ENCODE peak calls at places on chromosomes 7 and 10, in six cellular contexts. G is ovary, L is uterus, Q is esophagus squamous epithelium, B is IMR-90, K is stomach. S is an unnamed sample.

GRCh38 chr7:78220754-78221153 is 422.2 kb downstream of the PHTF2 start:
- DNase-seq in K (no peak), Q (no peak), B (no peak), G (no peak), L (no peak), S (no peak)

GRCh38 chr7:41323811-41324210 is 379.1 kb downstream of the INHBA start:
- DNase-seq in K (no peak), G (no peak), Q (no peak), B (no peak), L (no peak), S (no peak)

GRCh38 chr10:113060221-113061053 is 110.4 kb downstream of the TCF7L2 start:
- DNase-seq in G (no peak), L (no peak), Q (no peak), B (no peak), K (no peak), S (peak; percentile 68)

GRCh38 chr7:155107126-155107525 is 37.0 kb downstream of the HTR5A start:
- DNase-seq in G (no peak), B (no peak), Q (no peak), L (no peak), K (no peak), S (no peak)

GRCh38 chr10:35234073-35234472 is 102.2 kb upstream of the CCNY start:
- DNase-seq in L (no peak), K (no peak), B (no peak), Q (no peak), G (no peak), S (no peak)

GRCh38 chr7:95537483-95537882 is 51.7 kb downstream of the ASB4 start:
- DNase-seq in G (no peak), K (no peak), Q (no peak), B (no peak), L (no peak), S (no peak)

GRCh38 chr10:36280396-36280795 is 638.3 kb upstream of the FZD8 start:
- DNase-seq in K (no peak), G (no peak), L (no peak), Q (no peak), B (peak; percentile 54), S (no peak)

GRCh38 chr10:97534746-97535367 is 36.1 kb downstream of the UBTD1 start:
- DNase-seq in G (no peak), K (no peak), B (no peak), L (no peak), Q (no peak), S (no peak)

GRCh38 chr7:33645096-33645495 is 260.2 kb upstream of the BMPER start:
- DNase-seq in B (no peak), L (no peak), Q (no peak), K (no peak), G (no peak), S (no peak)

GRCh38 chr7:97373743-97374142 is 256.2 kb downstream of the SDHAF3 start:
- DNase-seq in K (no peak), Q (no peak), L (no peak), B (no peak), G (no peak), S (no peak)

GRCh38 chr7:33632840-33633239 is 272.5 kb upstream of the BMPER start:
- DNase-seq in B (no peak), K (no peak), L (no peak), G (no peak), Q (no peak), S (no peak)

GRCh38 chr10:132237871-132238270 is 51.1 kb downstream of the DPYSL4 start:
- DNase-seq in G (no peak), B (no peak), K (no peak), Q (no peak), L (no peak), S (no peak)

GRCh38 chr7:116169060-116169459 is 41.3 kb upstream of the TES start:
- DNase-seq in B (peak; percentile 76), Q (no peak), K (no peak), L (no peak), G (no peak), S (no peak)

GRCh38 chr7:144908943-144909556 is 73.2 kb upstream of the TPK1 start:
- DNase-seq in L (no peak), G (no peak), K (no peak), Q (no peak), B (no peak), S (no peak)

GRCh38 chr7:106057962-106058901 is 53.9 kb downstream of the SYPL1 start:
- DNase-seq in Q (peak; percentile 34), K (peak; percentile 94), G (no peak), L (no peak), B (no peak), S (peak; percentile 86)

GRCh38 chr7:41942468-41943097 is 239.7 kb upstream of the INHBA start:
- DNase-seq in L (peak; percentile 54), B (peak; percentile 90), Q (no peak), G (peak; percentile 51), K (no peak), S (no peak)

GRCh38 chr7:140659727-140660396 is 12.9 kb upstream of the ADCK2 start:
- DNase-seq in G (no peak), B (peak; percentile 71), L (no peak), Q (no peak), K (no peak), S (no peak)

GRCh38 chr7:145902123-145902522 is 214.5 kb upstream of the CNTNAP2 start:
- DNase-seq in K (no peak), B (no peak), L (no peak), Q (no peak), G (no peak), S (no peak)

GRCh38 chr7:38673795-38674194 is 42.6 kb upstream of the AMPH start:
- DNase-seq in Q (no peak), K (no peak), L (no peak), G (no peak), B (peak; percentile 84), S (no peak)

GRCh38 chr7:100147278-100147677 is 1.4 kb upstream of the LAMTOR4 start:
- DNase-seq in G (no peak), B (no peak), L (no peak), Q (no peak), K (no peak), S (no peak)

GRCh38 chr10:63431962-63432797 is 33.6 kb downstream of the JMJD1C start:
- DNase-seq in K (no peak), B (peak; percentile 14), Q (no peak), G (no peak), L (no peak), S (no peak)

DNA sequence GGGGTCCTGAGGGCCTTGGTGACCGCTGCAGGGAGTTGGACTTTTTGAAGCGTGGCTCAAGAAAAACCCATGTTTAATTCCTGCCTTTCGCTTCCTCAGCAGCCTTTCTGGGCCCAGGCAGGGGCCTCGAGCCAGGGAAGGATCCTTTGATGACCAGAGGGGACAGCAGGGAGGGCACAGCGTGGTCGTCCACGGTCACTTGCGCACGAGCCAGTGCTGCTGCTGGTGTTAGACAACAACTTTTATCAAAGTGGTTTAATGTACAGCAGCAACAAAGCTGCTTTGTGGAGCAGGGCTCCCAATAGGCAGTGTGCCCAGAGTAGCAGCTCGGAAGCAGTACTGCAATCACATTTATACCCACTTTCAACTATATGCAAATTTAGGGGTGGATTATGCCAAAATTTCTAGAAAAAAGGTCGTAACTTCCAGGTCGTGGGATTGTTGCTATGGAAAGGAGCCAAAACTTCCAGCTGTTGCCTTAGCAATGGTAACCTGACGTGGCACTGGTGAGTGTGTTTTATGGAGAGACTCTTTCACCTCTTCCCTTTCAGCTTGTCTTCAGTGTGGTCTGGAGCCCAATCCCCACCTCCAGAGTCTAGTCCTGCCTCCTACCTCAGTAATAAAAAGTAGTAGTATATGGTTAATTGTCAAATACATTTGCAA is 6.1 kb downstream of the GIMAP1 start:
- DNase-seq in L (no peak), K (no peak), Q (no peak), B (no peak), G (no peak), S (no peak)
- TF ChIP-seq POLR2A in L (no peak), K (no peak), Q (no peak), B (no peak), G (no peak), S (no peak)

GRCh38 chr7:66359656-66360211 is 154.6 kb downstream of the TPST1 start:
- DNase-seq in L (peak; percentile 33), Q (no peak), K (no peak), B (no peak), G (no peak), S (peak; percentile 29)
- H3K27ac ChIP-seq in L (no peak overlapping the region), Q (peak overlapping the region; percentile 74), K (no peak overlapping the region), B (no peak overlapping the region), G (no peak overlapping the region), S (peak overlapping the region; percentile 52)

GRCh38 chr10:60124536-60124935 is 218.2 kb upstream of the CCDC6 start:
- DNase-seq in L (no peak), K (no peak), G (no peak), Q (no peak), B (no peak), S (no peak)
- H3K4me1 ChIP-seq in L (no peaks in the 10 kb centered on the region), K (no peaks in the 10 kb centered on the region), G (no peaks in the 10 kb centered on the region), Q (no peaks in the 10 kb centered on the region), B (peaks cover 3% of the 10 kb centered on the region), S (no peaks in the 10 kb centered on the region)

GRCh38 chr10:110919349-110919931 is at the start of gene SHOC2:
- DNase-seq in K (peak; percentile 99), L (peak; percentile 98), B (no peak), G (peak; percentile 99), Q (peak; percentile 97), S (peak; percentile 100)

GRCh38 chr10:110916554-110917346 is 2.2 kb downstream of the BBIP1 start:
- DNase-seq in L (no peak), B (peak; percentile 87), G (no peak), K (no peak), Q (no peak), S (no peak)

GRCh38 chr10:110919971-110920881 is 822 bp downstream of the SHOC2 start:
- DNase-seq in L (peak; percentile 35), Q (no peak), G (peak; percentile 47), B (peak; percentile 17), K (no peak), S (peak; percentile 44)

GRCh38 chr10:110918269-110918632 is 729 bp downstream of the BBIP1 start:
- DNase-seq in G (peak; percentile 96), K (peak; percentile 97), Q (no peak), L (peak; percentile 96), B (peak; percentile 94), S (peak; percentile 97)

DNA sequence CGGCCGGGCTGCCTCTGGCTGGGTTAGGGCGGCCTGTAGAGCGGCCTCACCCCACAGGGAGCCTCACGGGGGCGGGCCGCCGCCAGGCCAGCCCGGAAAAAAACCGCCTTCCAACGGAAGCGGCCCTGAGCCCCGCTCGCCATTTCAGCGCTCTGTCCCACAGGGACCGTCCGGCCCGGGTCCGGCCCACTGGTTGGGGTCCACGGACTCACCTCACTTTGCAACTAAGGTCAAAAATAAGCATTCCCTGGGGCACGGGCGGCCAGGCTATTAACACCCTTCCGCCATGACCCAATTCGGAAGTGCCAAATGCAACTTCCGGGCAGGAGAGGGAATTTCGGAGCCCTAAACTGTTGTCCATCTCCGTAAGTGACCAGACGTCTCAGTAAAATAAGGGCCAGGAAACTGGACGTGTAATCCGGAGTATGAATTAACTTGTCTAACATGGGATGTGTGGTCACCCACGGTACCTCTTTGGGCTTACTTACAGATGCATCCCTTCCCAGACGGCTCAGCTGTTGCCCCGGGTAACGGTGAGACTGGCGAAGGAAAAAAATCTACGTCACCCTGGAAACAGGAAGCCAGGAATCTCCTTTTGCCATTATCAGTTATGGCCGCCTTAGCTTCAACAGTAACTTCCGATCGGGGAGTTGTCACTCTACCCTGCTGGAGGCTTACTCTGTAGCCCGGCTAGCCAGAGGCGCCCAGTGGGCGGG is at the start of gene BBIP1:
- DNase-seq in K (no peak), Q (peak; percentile 79), B (peak; percentile 100), L (no peak), G (no peak), S (no peak)
- TF ChIP-seq POLR2A in K (peak; percentile 37), Q (no peak), B (peak; percentile 97), L (peak; percentile 63), G (peak; percentile 84), S (no peak)

S was measured in testis.